ENCODE peak calls at places on chromosomes 4 and X, in five cellular contexts. B, J, F, A and K are unnamed samples.

GRCh38 chr4:150976478-150977118 is 38.5 kb downstream of the LRBA start:
- DNase-seq in B (no peak), J (no peak), F (no peak), A (no peak), K (no peak)

GRCh38 chr4:168248311-168248710 is 70.2 kb downstream of the DDX60 start:
- DNase-seq in B (no peak), J (no peak), F (no peak), A (no peak), K (no peak)

GRCh38 chr4:36921474-36922220 is 322.9 kb upstream of the NWD2 start:
- DNase-seq in B (no peak), J (no peak), F (no peak), A (no peak), K (no peak)

GRCh38 chr4:87068591-87069021 is 133.8 kb downstream of the AFF1 start:
- DNase-seq in B (no peak), J (no peak), F (no peak), A (no peak), K (no peak)

GRCh38 chrX:18291006-18291545 is 63.4 kb downstream of the SCML2 start:
- DNase-seq in B (no peak), J (peak; percentile 32), F (no peak), A (no peak), K (peak; percentile 32)

GRCh38 chrX:77342028-77342427 is 105.2 kb upstream of the FGF16 start:
- DNase-seq in B (no peak), J (no peak), F (no peak), A (no peak), K (peak; percentile 27)

GRCh38 chr4:156815717-156816319 is 155.8 kb downstream of the PDGFC start:
- DNase-seq in B (no peak), J (no peak), F (no peak), A (no peak), K (no peak)

GRCh38 chr4:98584265-98584664 is 74.1 kb downstream of the TSPAN5 start:
- DNase-seq in B (no peak), J (no peak), F (no peak), A (no peak), K (no peak)

GRCh38 chrX:81120936-81121351 is 80.8 kb downstream of the HMGN5 start:
- DNase-seq in B (peak; percentile 10), J (peak; percentile 67), F (peak; percentile 34), A (peak; percentile 36), K (peak; percentile 53)

GRCh38 chr4:602559-602942 is 22.8 kb upstream of the PDE6B start:
- DNase-seq in B (peak; percentile 32), J (no peak), F (peak; percentile 93), A (no peak), K (no peak)

GRCh38 chr4:109434007-109434792 is 585 bp downstream of the SEC24B start:
- DNase-seq in B (peak; percentile 51), J (peak; percentile 42), F (peak; percentile 44), A (peak; percentile 10), K (peak; percentile 22)

DNA sequence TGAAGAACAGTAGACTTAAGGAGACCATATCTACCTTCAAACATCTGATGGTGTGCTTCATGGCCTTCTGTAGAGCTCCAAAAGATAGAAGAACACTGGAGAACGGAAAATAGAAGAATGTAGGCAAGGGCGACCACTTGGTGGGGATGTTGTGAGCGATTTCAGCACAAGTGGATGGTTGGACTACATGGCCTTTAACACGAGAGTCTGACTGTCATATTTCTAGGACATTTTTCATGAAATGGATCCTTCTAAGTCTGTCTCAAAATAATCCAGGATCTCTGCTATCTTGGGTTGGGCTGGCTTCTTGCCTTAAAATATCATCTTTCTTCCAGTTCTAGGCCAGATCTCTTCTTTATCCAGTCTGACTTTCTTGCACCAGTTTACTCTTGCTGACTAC is 1.3 kb upstream of the MID1IP1 start:
- DNase-seq in B (no peak), J (no peak), F (no peak), A (no peak), K (no peak)
- TF ChIP-seq CTCF in B (peak; percentile 47), J (no peak), F (no peak), A (peak; percentile 18), K (no peak)

DNA sequence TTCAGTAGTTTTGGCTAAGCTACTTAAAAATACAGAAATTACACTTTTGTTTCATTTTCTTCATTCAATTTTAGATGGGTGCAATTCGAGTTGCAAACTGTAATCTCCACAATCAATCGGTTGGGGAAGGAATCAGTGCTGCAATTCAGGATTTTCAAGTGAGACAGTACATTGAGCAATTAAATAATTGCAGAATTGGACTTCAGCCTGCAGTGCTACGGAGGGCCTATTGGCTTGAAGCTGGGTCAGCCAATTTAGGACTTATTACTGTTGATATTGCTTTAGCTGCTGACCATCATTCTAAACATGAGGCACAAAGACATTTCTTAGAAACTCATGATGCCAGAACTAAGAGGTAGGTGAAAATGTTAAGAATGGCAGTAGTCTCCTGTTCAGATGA is 77.7 kb downstream of the BLTP1 start:
- DNase-seq in B (no peak), J (no peak), F (no peak), A (no peak), K (no peak)
- TF ChIP-seq CTCF in B (no peak), J (no peak), F (no peak), A (no peak), K (no peak)

DNA sequence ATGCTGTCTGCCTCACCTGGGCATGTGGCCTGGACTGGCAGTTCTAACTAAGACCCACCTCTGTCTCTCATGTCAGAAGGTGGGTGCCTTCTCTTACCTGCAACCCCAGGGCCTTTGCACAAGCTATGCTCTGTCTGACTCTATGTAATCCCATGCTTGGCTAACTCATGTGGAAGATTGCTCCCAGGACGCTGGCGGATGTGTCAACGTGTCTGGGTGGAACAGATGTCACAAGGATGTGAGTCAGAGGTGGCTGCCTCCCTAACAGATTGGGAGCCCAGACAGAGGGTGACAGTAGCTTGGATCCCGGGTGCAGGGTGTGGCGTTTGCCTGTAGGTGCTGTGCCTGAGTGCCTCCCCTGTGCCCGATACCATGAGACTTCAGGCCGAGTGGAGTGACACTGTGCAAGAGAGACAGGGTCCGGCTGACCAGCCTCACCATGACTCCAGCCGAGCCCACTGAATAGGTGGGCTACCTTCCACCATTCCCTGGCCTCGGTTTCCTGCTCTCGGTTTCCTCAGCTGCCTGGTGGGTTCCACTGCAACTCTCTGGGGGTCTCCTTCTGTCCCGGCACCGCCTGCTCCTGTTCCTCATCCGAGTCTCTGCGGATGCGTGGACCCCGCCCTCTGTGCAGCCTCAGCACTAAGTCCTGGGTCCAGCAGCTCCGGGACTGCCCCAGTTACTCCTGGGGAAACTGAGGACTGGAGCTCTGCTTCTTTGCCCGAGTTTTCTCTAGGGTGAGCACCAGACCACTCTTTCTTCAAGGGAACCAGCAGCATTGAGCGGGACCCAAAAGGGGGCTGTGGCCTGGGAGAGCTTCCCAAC is 11.0 kb downstream of the SH3BP2 start:
- DNase-seq in B (peak; percentile 24), J (no peak), F (no peak), A (no peak), K (no peak)
- TF ChIP-seq CTCF in B (no peak), J (no peak), F (no peak), A (no peak), K (no peak)

GRCh38 chr4:40413396-40413795 is 78.3 kb downstream of the CHRNA9 start:
- DNase-seq in B (no peak), J (no peak), F (no peak), A (no peak), K (no peak)
- TF ChIP-seq CTCF in B (no peak), J (no peak), F (no peak), A (no peak), K (no peak)

DNA sequence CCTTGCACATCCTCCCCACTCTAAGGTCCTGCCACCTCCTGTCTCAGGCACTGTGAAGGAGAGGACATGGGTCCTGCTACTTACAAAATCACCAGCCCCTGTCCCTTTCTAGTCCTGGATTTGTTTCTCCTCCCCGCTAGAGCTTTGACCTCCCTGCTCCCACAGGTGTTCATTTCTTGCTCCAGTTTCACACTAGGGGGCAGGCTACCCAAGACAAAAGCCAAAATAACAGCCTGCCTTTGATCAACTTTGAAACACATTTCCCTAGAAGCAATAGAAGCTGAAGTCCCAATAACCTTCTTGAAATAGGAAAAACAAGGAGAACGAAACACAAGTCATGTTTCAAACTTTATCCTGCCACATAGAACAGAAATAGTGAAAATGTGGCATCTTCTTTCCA is 164.4 kb downstream of the QDPR start:
- DNase-seq in B (no peak), J (peak; percentile 10), F (peak; percentile 60), A (peak; percentile 27), K (peak; percentile 65)
- TF ChIP-seq CTCF in B (peak; percentile 64), J (peak; percentile 49), F (peak; percentile 37), A (peak; percentile 80), K (peak; percentile 73)

GRCh38 chrX:16143968-16144367 is 20.6 kb downstream of the GRPR start:
- DNase-seq in B (no peak), J (no peak), F (no peak), A (no peak), K (peak; percentile 59)
- TF ChIP-seq CTCF in B (no peak), J (no peak), F (no peak), A (no peak), K (no peak)

GRCh38 chr4:25973346-25973745 is 59.3 kb downstream of the SMIM20 start:
- DNase-seq in B (no peak), J (no peak), F (no peak), A (no peak), K (peak; percentile 65)

GRCh38 chr4:25978327-25978726 is 64.3 kb downstream of the SMIM20 start:
- DNase-seq in B (no peak), J (no peak), F (no peak), A (no peak), K (peak; percentile 21)

GRCh38 chr4:25977397-25978170 is 63.6 kb downstream of the SMIM20 start:
- DNase-seq in B (no peak), J (no peak), F (no peak), A (no peak), K (no peak)

GRCh38 chr4:25981749-25982148 is 67.7 kb downstream of the SMIM20 start:
- DNase-seq in B (peak; percentile 41), J (no peak), F (no peak), A (no peak), K (no peak)

DNA sequence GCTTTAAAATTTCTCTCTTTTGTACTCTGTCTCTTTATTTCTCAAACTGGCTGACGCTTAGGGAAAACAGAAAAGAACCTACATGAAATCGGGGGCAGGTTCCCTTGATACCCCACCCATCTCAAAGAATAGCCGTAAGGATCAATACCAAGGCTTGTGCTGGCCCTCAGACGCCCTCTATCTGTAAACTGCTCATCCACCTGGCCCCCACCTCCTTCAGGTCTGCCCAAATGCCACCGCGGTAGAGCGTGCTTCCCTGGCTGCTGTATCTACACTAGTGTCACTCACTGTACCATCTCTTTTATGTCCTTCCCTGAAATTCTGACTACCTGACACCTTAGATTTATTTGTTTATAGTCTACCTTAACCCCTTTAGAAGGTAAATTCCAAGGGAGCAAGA is 62.8 kb downstream of the SMIM20 start:
- DNase-seq in B (no peak), J (no peak), F (no peak), A (no peak), K (no peak)
- TF ChIP-seq CTCF in B (no peak), J (no peak), F (no peak), A (no peak), K (no peak)

GRCh38 chrX:109911046-109911445 is 91.9 kb upstream of the TMEM164 start:
- DNase-seq in B (no peak), J (peak; percentile 6), F (no peak), A (no peak), K (peak; percentile 35)
- TF ChIP-seq CTCF in B (peak; percentile 59), J (peak; percentile 52), F (peak; percentile 27), A (peak; percentile 74), K (peak; percentile 57)

GRCh38 chr4:26573389-26573794 is 10.5 kb upstream of the TBC1D19 start:
- DNase-seq in B (no peak), J (peak; percentile 79), F (no peak), A (peak; percentile 20), K (peak; percentile 20)
- TF ChIP-seq CTCF in B (no peak), J (no peak), F (no peak), A (no peak), K (no peak)

GRCh38 chrX:427812-428725 is 41.4 kb upstream of the PPP2R3B start:
- DNase-seq in B (no peak), J (no peak), F (no peak), A (peak; percentile 49), K (no peak)
- TF ChIP-seq CTCF in B (no peak), J (peak; percentile 17), F (no peak), A (peak; percentile 69), K (no peak)